ENCODE peak calls at places on chromosomes 1 and 21, in nine cellular contexts. X is GM23248, S is HCT116, U is GM23338, I is hepatocyte, B is neural progenitor cell, L is MM.1S, A is SK-N-SH, T is OCI-LY7. M is an unnamed sample.

GRCh38 chr1:162376754-162377153 is at the start of gene SPATA46:
- DNase-seq in I (no peak), L (no peak), X (no peak), B (no peak), T (no peak), U (no peak), A (no peak), S (no peak), M (no peak)

GRCh38 chr1:233725423-233725822 is 111.5 kb downstream of the KCNK1 start:
- DNase-seq in X (no peak), T (no peak), B (no peak), S (no peak), L (no peak), U (peak; percentile 65), A (no peak), I (no peak), M (no peak)

GRCh38 chr1:38134294-38134755 is 87.7 kb upstream of the POU3F1 start:
- DNase-seq in X (peak; percentile 51), T (no peak), L (no peak), U (peak; percentile 72), B (no peak), S (no peak), A (no peak), I (no peak), M (no peak)

GRCh38 chr1:171805395-171806115 is 24.1 kb downstream of the METTL13 start:
- DNase-seq in S (no peak), T (no peak), I (no peak), B (no peak), A (no peak), X (peak; percentile 72), L (peak; percentile 70), U (no peak), M (no peak)

GRCh38 chr21:28439852-28440251 is 552.8 kb downstream of the LTN1 start:
- DNase-seq in T (no peak), X (peak; percentile 79), S (no peak), U (no peak), L (no peak), B (no peak), I (no peak), A (no peak), M (no peak)

GRCh38 chr21:41186763-41187536 is 19.0 kb downstream of the BACE2 start:
- DNase-seq in A (no peak), L (no peak), I (peak; percentile 19), U (peak; percentile 61), S (no peak), T (no peak), B (no peak), X (no peak), M (no peak)

GRCh38 chr21:36908260-36908908 is 58.1 kb downstream of the HLCS start:
- DNase-seq in T (no peak), B (no peak), L (no peak), I (no peak), A (no peak), X (peak; percentile 51), U (no peak), S (no peak), M (peak; percentile 69)

GRCh38 chr1:201594575-201595245 is 55.8 kb downstream of the NAV1 start:
- DNase-seq in S (no peak), T (no peak), A (peak; percentile 65), U (peak; percentile 83), X (peak; percentile 55), B (peak; percentile 82), L (no peak), I (peak; percentile 58), M (no peak)

GRCh38 chr1:161440312-161440894 is 64.9 kb upstream of the FCGR2A start:
- DNase-seq in A (peak; percentile 92), I (peak; percentile 78), X (peak; percentile 73), S (no peak), B (peak; percentile 93), U (peak; percentile 89), T (peak; percentile 88), L (peak; percentile 86), M (peak; percentile 84)

GRCh38 chr1:53769780-53770179 is 30.8 kb upstream of the GLIS1 start:
- DNase-seq in A (no peak), X (peak; percentile 55), B (no peak), S (no peak), L (no peak), T (no peak), I (peak; percentile 5), U (no peak), M (no peak)

GRCh38 chr1:3069491-3070303 is 694 bp downstream of the PRDM16 start:
- DNase-seq in A (peak; percentile 65), B (peak; percentile 88), I (peak; percentile 87), L (no peak), T (no peak), X (peak; percentile 60), U (peak; percentile 68), S (peak; percentile 26), M (peak; percentile 40)

DNA sequence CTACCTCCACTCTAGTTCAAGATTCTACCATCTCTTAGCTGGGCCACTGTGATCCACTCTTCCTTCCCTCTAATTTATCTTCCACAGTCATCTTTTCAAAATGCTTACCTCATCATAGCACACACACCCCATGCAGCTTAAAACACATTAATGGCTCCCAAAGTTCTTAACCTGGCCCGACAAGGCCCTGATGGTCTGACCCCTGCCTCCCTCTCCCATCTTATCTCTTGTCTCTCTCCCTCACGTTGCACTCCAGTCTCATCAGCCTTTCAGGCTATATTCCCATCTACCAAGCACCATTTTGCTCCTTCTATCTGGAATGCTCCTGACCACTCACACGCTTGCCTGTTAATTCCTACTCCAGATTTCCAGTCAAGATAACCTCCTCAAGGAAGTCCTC is 2.5 kb upstream of the ZBTB8A start:
- DNase-seq in S (no peak), U (no peak), T (no peak), I (no peak), B (no peak), A (no peak), L (no peak), X (no peak), M (no peak)
- TF ChIP-seq EZH2phosphoT487 in S (no peak), U (no peak), T (no peak), I (no peak), B (no peak), A (no peak), L (no peak), X (no peak), M (no peak)

GRCh38 chr1:183932412-183932811 is 105.1 kb downstream of the COLGALT2 start:
- DNase-seq in A (no peak), B (no peak), L (no peak), S (no peak), X (peak; percentile 93), T (no peak), U (no peak), I (peak; percentile 55), M (no peak)
- TF ChIP-seq EZH2phosphoT487 in A (no peak), B (no peak), L (no peak), S (no peak), X (no peak), T (no peak), U (no peak), I (no peak), M (no peak)

GRCh38 chr1:67735220-67735619 is 50.2 kb downstream of the GADD45A start:
- DNase-seq in X (peak; percentile 45), S (no peak), B (no peak), L (no peak), I (no peak), A (no peak), U (no peak), T (no peak), M (no peak)

GRCh38 chr1:67731322-67731721 is 46.3 kb downstream of the GADD45A start:
- DNase-seq in S (no peak), T (no peak), B (no peak), L (no peak), X (no peak), I (no peak), A (no peak), U (no peak), M (no peak)

GRCh38 chr1:67733741-67734690 is 49.0 kb downstream of the GADD45A start:
- DNase-seq in U (no peak), B (no peak), I (no peak), X (no peak), T (peak; percentile 61), L (no peak), S (no peak), A (no peak), M (no peak)

GRCh38 chr1:67729872-67730271 is 44.9 kb downstream of the GADD45A start:
- DNase-seq in L (no peak), X (no peak), T (no peak), I (no peak), B (no peak), S (no peak), A (no peak), U (no peak), M (peak; percentile 85)

DNA sequence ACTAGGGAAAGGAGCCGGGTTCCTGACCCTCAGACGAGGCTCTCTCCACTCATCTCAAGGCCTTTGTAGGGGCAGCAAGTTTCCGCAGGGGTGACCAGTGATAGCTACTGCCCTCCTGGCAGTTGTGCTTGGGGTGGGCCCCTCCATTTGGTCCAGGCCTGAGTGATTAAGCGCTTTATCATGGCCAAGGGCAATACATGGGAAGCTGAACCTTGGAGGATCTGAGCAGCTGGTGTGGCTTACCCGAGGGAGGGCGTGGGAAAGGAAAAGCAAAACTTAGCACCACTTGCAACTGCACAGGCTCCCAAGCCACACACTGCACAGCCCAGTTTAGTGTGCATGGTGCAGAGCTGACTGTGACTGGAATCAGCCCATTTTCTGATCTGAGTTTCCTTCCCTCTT is 47.8 kb downstream of the GADD45A start:
- DNase-seq in U (no peak), S (no peak), T (peak; percentile 35), B (no peak), A (no peak), X (peak; percentile 50), L (peak; percentile 46), I (no peak), M (no peak)
- TF ChIP-seq EZH2phosphoT487 in U (no peak), S (no peak), T (no peak), B (no peak), A (no peak), X (no peak), L (no peak), I (no peak), M (no peak)

GRCh38 chr1:245448858-245449534 is 294.2 kb downstream of the KIF26B start:
- DNase-seq in I (no peak), S (no peak), U (no peak), T (no peak), L (no peak), B (no peak), X (peak; percentile 35), A (no peak), M (no peak)

GRCh38 chr1:245440933-245441332 is 286.1 kb downstream of the KIF26B start:
- DNase-seq in I (no peak), T (no peak), A (no peak), U (no peak), B (no peak), X (no peak), S (no peak), L (no peak), M (no peak)

GRCh38 chr1:245441699-245442098 is 286.9 kb downstream of the KIF26B start:
- DNase-seq in S (no peak), U (no peak), T (no peak), L (no peak), I (no peak), A (peak; percentile 80), X (peak; percentile 68), B (no peak), M (no peak)

GRCh38 chr1:245444971-245445370 is 290.2 kb downstream of the KIF26B start:
- DNase-seq in I (no peak), U (no peak), B (no peak), X (peak; percentile 61), T (no peak), L (no peak), A (no peak), S (no peak), M (no peak)

DNA sequence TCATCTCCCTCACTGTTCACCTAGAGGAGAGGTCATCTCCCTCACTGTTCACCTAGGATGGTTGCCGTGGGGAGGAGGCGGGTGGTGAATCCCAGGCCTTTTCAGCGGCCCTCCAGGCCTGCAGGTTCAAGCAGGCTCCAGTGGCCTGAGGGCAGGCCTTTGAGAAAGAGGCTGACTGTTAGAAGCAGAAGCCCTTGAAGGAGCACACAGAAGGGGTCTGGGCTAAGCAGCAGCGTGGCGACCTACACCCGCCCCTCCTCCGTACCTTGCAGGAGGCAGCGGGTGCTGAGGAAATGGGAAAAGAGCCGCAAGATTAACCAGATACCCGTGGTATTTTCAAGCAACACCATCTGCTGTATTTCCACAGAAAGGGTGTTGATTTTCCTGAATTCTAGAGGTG is 289.4 kb downstream of the KIF26B start:
- DNase-seq in B (no peak), I (no peak), L (no peak), U (no peak), X (no peak), A (no peak), T (no peak), S (no peak), M (no peak)
- TF ChIP-seq EZH2phosphoT487 in B (no peak), I (no peak), L (no peak), U (no peak), X (no peak), A (no peak), T (no peak), S (no peak), M (no peak)

M was measured in PC-3.